ENCODE peak calls at places on chromosomes 2 and 18, in six cellular contexts. One of them, this sample, is unnamed.
A peak's percentile ranks its signal among the peaks of the same experiment; 100 is the strongest.

GRCh38 chr2:234635284-234635683 is 138.4 kb upstream of the ARL4C start:
- DNase-seq in NCI-H774: no peak
- DNase-seq in fibroblast of the conjunctiva: no peak
- DNase-seq in MG63: no peak
- DNase-seq in COR-L47: no peak
- DNase-seq in glomerular endothelial cell: no peak
- DNase-seq in this sample: no peak

GRCh38 chr2:181440919-181441318 is 16.3 kb upstream of the ITGA4 start:
- DNase-seq in fibroblast of the conjunctiva: no peak
- DNase-seq in COR-L47: no peak
- DNase-seq in MG63: no peak
- DNase-seq in NCI-H774: no peak
- DNase-seq in glomerular endothelial cell: no peak
- DNase-seq in this sample: no peak

GRCh38 chr2:179218848-179219594 is 45.6 kb downstream of the SESTD1 start:
- DNase-seq in NCI-H774: peak; percentile 49
- DNase-seq in fibroblast of the conjunctiva: peak; percentile 92
- DNase-seq in glomerular endothelial cell: peak; percentile 71
- DNase-seq in MG63: peak; percentile 65
- DNase-seq in COR-L47: peak; percentile 72
- DNase-seq in this sample: peak; percentile 64

GRCh38 chr2:218332288-218332687 is 24.4 kb upstream of the CATIP start:
- DNase-seq in MG63: no peak
- DNase-seq in NCI-H774: no peak
- DNase-seq in glomerular endothelial cell: no peak
- DNase-seq in COR-L47: no peak
- DNase-seq in fibroblast of the conjunctiva: no peak
- DNase-seq in this sample: no peak

GRCh38 chr2:48107326-48107925 is 201.1 kb upstream of the FBXO11 start:
- DNase-seq in COR-L47: no peak
- DNase-seq in MG63: peak; percentile 74
- DNase-seq in glomerular endothelial cell: no peak
- DNase-seq in fibroblast of the conjunctiva: peak; percentile 39
- DNase-seq in NCI-H774: no peak
- DNase-seq in this sample: no peak

GRCh38 chr2:52340185-52340584 is 1308.3 kb upstream of the NRXN1 start:
- DNase-seq in COR-L47: no peak
- DNase-seq in MG63: no peak
- DNase-seq in fibroblast of the conjunctiva: no peak
- DNase-seq in NCI-H774: no peak
- DNase-seq in glomerular endothelial cell: no peak
- DNase-seq in this sample: no peak

GRCh38 chr18:21241224-21242131 is 554 bp upstream of the GREB1L start:
- DNase-seq in fibroblast of the conjunctiva: no peak
- DNase-seq in glomerular endothelial cell: no peak
- DNase-seq in MG63: no peak
- DNase-seq in COR-L47: peak; percentile 46
- DNase-seq in NCI-H774: peak; percentile 32
- DNase-seq in this sample: no peak

GRCh38 chr2:37686792-37687595 is 15.6 kb upstream of the CDC42EP3 start:
- DNase-seq in COR-L47: no peak
- DNase-seq in NCI-H774: no peak
- DNase-seq in fibroblast of the conjunctiva: no peak
- DNase-seq in MG63: no peak
- DNase-seq in glomerular endothelial cell: no peak
- DNase-seq in this sample: no peak

GRCh38 chr2:11807156-11808015 is 61.0 kb downstream of the LPIN1 start:
- DNase-seq in MG63: no peak
- DNase-seq in fibroblast of the conjunctiva: no peak
- DNase-seq in glomerular endothelial cell: no peak
- DNase-seq in NCI-H774: no peak
- DNase-seq in COR-L47: no peak
- DNase-seq in this sample: no peak

GRCh38 chr2:289362-290089 is 1.6 kb upstream of the ALKAL2 start:
- DNase-seq in NCI-H774: peak; percentile 13
- DNase-seq in glomerular endothelial cell: no peak
- DNase-seq in COR-L47: no peak
- DNase-seq in fibroblast of the conjunctiva: no peak
- DNase-seq in MG63: no peak
- DNase-seq in this sample: no peak

GRCh38 chr2:202494300-202494699 is 118.2 kb downstream of the BMPR2 start:
- DNase-seq in NCI-H774: peak; percentile 34
- DNase-seq in COR-L47: peak; percentile 27
- DNase-seq in glomerular endothelial cell: peak; percentile 18
- DNase-seq in fibroblast of the conjunctiva: peak; percentile 40
- DNase-seq in MG63: peak; percentile 54
- DNase-seq in this sample: no peak

GRCh38 chr2:139917723-139918384 is 1137.7 kb upstream of the NXPH2 start:
- DNase-seq in glomerular endothelial cell: no peak
- DNase-seq in fibroblast of the conjunctiva: no peak
- DNase-seq in NCI-H774: no peak
- DNase-seq in COR-L47: no peak
- DNase-seq in MG63: no peak
- DNase-seq in this sample: no peak

GRCh38 chr2:160372585-160372984 is 121.0 kb downstream of the RBMS1 start:
- DNase-seq in fibroblast of the conjunctiva: no peak
- DNase-seq in COR-L47: no peak
- DNase-seq in NCI-H774: no peak
- DNase-seq in MG63: peak; percentile 55
- DNase-seq in glomerular endothelial cell: no peak
- DNase-seq in this sample: no peak

GRCh38 chr2:233892793-233893192 is 24.4 kb upstream of the TRPM8 start:
- DNase-seq in fibroblast of the conjunctiva: no peak
- DNase-seq in glomerular endothelial cell: no peak
- DNase-seq in MG63: peak; percentile 35
- DNase-seq in COR-L47: no peak
- DNase-seq in NCI-H774: no peak
- DNase-seq in this sample: no peak

GRCh38 chr18:3451989-3452749 is 2.2 kb downstream of the TGIF1 start:
- DNase-seq in fibroblast of the conjunctiva: no peak
- DNase-seq in MG63: peak; percentile 36
- DNase-seq in NCI-H774: no peak
- DNase-seq in glomerular endothelial cell: no peak
- DNase-seq in COR-L47: peak; percentile 18
- DNase-seq in this sample: peak; percentile 67

GRCh38 chr2:127453392-127454171 is 35.4 kb downstream of the PROC start:
- DNase-seq in NCI-H774: no peak
- DNase-seq in COR-L47: no peak
- DNase-seq in glomerular endothelial cell: no peak
- DNase-seq in MG63: no peak
- DNase-seq in fibroblast of the conjunctiva: no peak
- DNase-seq in this sample: no peak

GRCh38 chr2:200007291-200007690 is 51.9 kb downstream of the MAIP1 start:
- DNase-seq in NCI-H774: no peak
- DNase-seq in fibroblast of the conjunctiva: no peak
- DNase-seq in MG63: no peak
- DNase-seq in glomerular endothelial cell: no peak
- DNase-seq in COR-L47: no peak
- DNase-seq in this sample: no peak

GRCh38 chr18:56421641-56422040 is 216.8 kb downstream of the TXNL1 start:
- DNase-seq in fibroblast of the conjunctiva: no peak
- DNase-seq in MG63: no peak
- DNase-seq in NCI-H774: no peak
- DNase-seq in glomerular endothelial cell: no peak
- DNase-seq in COR-L47: no peak
- DNase-seq in this sample: no peak

GRCh38 chr2:239245872-239246701 is 154.7 kb downstream of the HDAC4 start:
- DNase-seq in NCI-H774: peak; percentile 24
- DNase-seq in MG63: no peak
- DNase-seq in COR-L47: peak; percentile 24
- DNase-seq in glomerular endothelial cell: no peak
- DNase-seq in fibroblast of the conjunctiva: no peak
- DNase-seq in this sample: no peak

GRCh38 chr2:120321721-120322284 is 24.1 kb upstream of the INHBB start:
- DNase-seq in glomerular endothelial cell: no peak
- DNase-seq in COR-L47: no peak
- DNase-seq in fibroblast of the conjunctiva: no peak
- DNase-seq in MG63: no peak
- DNase-seq in NCI-H774: no peak
- DNase-seq in this sample: no peak

GRCh38 chr2:237859533-237860272 is at the start of gene RAMP1:
- DNase-seq in NCI-H774: no peak
- DNase-seq in COR-L47: no peak
- DNase-seq in fibroblast of the conjunctiva: no peak
- DNase-seq in glomerular endothelial cell: no peak
- DNase-seq in MG63: peak; percentile 58
- DNase-seq in this sample: no peak

GRCh38 chr2:109507217-109507616 is 106.5 kb downstream of the SEPTIN10 start:
- DNase-seq in NCI-H774: no peak
- DNase-seq in COR-L47: no peak
- DNase-seq in glomerular endothelial cell: no peak
- DNase-seq in fibroblast of the conjunctiva: no peak
- DNase-seq in MG63: no peak
- DNase-seq in this sample: no peak

GRCh38 chr2:237118731-237119130 is 33.0 kb downstream of the COPS8 start:
- DNase-seq in NCI-H774: no peak
- DNase-seq in MG63: no peak
- DNase-seq in fibroblast of the conjunctiva: no peak
- DNase-seq in glomerular endothelial cell: no peak
- DNase-seq in COR-L47: no peak
- DNase-seq in this sample: no peak

GRCh38 chr2:119647440-119648169 is 31.4 kb upstream of the TMEM177 start:
- DNase-seq in glomerular endothelial cell: no peak
- DNase-seq in fibroblast of the conjunctiva: no peak
- DNase-seq in NCI-H774: no peak
- DNase-seq in MG63: peak; percentile 68
- DNase-seq in COR-L47: no peak
- DNase-seq in this sample: no peak

GRCh38 chr2:101675512-101675911 is 22.0 kb upstream of the MAP4K4 start:
- DNase-seq in COR-L47: no peak
- DNase-seq in NCI-H774: no peak
- DNase-seq in glomerular endothelial cell: no peak
- DNase-seq in MG63: no peak
- DNase-seq in fibroblast of the conjunctiva: no peak
- DNase-seq in this sample: no peak

GRCh38 chr2:172516299-172516698 is 39.6 kb upstream of the PDK1 start:
- DNase-seq in MG63: peak; percentile 6
- DNase-seq in NCI-H774: no peak
- DNase-seq in glomerular endothelial cell: no peak
- DNase-seq in fibroblast of the conjunctiva: no peak
- DNase-seq in COR-L47: no peak
- DNase-seq in this sample: no peak

GRCh38 chr2:121254748-121255147 is 30.3 kb downstream of the TFCP2L1 start:
- DNase-seq in COR-L47: no peak
- DNase-seq in fibroblast of the conjunctiva: no peak
- DNase-seq in glomerular endothelial cell: no peak
- DNase-seq in NCI-H774: peak; percentile 73
- DNase-seq in MG63: no peak
- DNase-seq in this sample: no peak

GRCh38 chr18:73895701-73896100 is 251.9 kb downstream of the FBXO15 start:
- DNase-seq in COR-L47: peak; percentile 34
- DNase-seq in glomerular endothelial cell: no peak
- DNase-seq in fibroblast of the conjunctiva: no peak
- DNase-seq in NCI-H774: peak; percentile 68
- DNase-seq in MG63: no peak
- DNase-seq in this sample: no peak

GRCh38 chr2:132567682-132568081 is 102.3 kb downstream of the LYPD1 start:
- DNase-seq in COR-L47: no peak
- DNase-seq in NCI-H774: no peak
- DNase-seq in fibroblast of the conjunctiva: no peak
- DNase-seq in glomerular endothelial cell: no peak
- DNase-seq in MG63: no peak
- DNase-seq in this sample: no peak

This sample was measured in heart left ventricle.